ENCODE peak calls at places on chromosomes 2 and 18, in seven cellular contexts. S is transverse colon; O is adrenal gland; G is mesenchymal stem cell; E is adipocyte; U is effector memory CD4-positive, alpha-beta T cell; N is ascending aorta. Y is an unnamed sample.

GRCh38 chr2:10868465-10869314 is 43.0 kb upstream of the KCNF1 start:
- DNase-seq in E (peak; percentile 58), G (peak; percentile 83), O (no peak), N (no peak), S (no peak), U (no peak), Y (peak; percentile 98)

GRCh38 chr2:233114421-233114861 is 54.3 kb downstream of the INPP5D start:
- DNase-seq in U (no peak), G (no peak), N (peak; percentile 34), O (no peak), E (no peak), S (no peak), Y (no peak)

GRCh38 chr2:218832520-218832919 is 917 bp upstream of the PRKAG3 start:
- DNase-seq in E (no peak), G (no peak), U (no peak), O (no peak), S (no peak), N (peak; percentile 87), Y (peak; percentile 85)

GRCh38 chr18:37967261-37967660 is 401.7 kb upstream of the CELF4 start:
- DNase-seq in O (no peak), G (no peak), U (no peak), N (no peak), E (no peak), S (no peak), Y (no peak)

GRCh38 chr2:61536086-61536722 is 2.0 kb downstream of the XPO1 start:
- DNase-seq in U (no peak), S (no peak), G (peak; percentile 66), O (no peak), N (no peak), E (peak; percentile 61), Y (peak; percentile 89)

GRCh38 chr2:222440670-222441422 is 16.5 kb downstream of the SGPP2 start:
- DNase-seq in S (no peak), U (no peak), E (peak; percentile 85), G (peak; percentile 91), O (peak; percentile 89), N (no peak), Y (peak; percentile 73)

GRCh38 chr2:105990624-105991023 is 203.5 kb downstream of the UXS1 start:
- DNase-seq in S (no peak), N (no peak), E (no peak), G (no peak), U (no peak), O (no peak), Y (no peak)

GRCh38 chr18:36302676-36303075 is 5.2 kb downstream of the FHOD3 start:
- DNase-seq in S (no peak), G (peak; percentile 30), U (no peak), O (no peak), E (peak; percentile 39), N (no peak), Y (no peak)

GRCh38 chr18:39487932-39488331 is 1922.3 kb upstream of the CELF4 start:
- DNase-seq in G (no peak), E (no peak), O (no peak), N (no peak), S (no peak), U (no peak), Y (no peak)

GRCh38 chr2:31523871-31524492 is 56.8 kb downstream of the SRD5A2 start:
- DNase-seq in G (peak; percentile 46), N (no peak), O (peak; percentile 62), E (peak; percentile 87), S (peak; percentile 49), U (peak; percentile 16), Y (peak; percentile 14)

GRCh38 chr18:52046842-52047241 is 293.2 kb upstream of the DCC start:
- DNase-seq in N (no peak), G (no peak), S (no peak), U (no peak), E (no peak), O (no peak), Y (no peak)

GRCh38 chr2:119455066-119455718 is 23.5 kb downstream of the TMEM37 start:
- DNase-seq in N (no peak), O (peak; percentile 62), U (no peak), S (no peak), G (no peak), E (no peak), Y (no peak)

GRCh38 chr2:119449526-119449925 is 17.9 kb downstream of the TMEM37 start:
- DNase-seq in S (no peak), O (no peak), E (no peak), U (no peak), G (no peak), N (no peak), Y (no peak)

GRCh38 chr2:119453972-119454593 is 22.4 kb downstream of the TMEM37 start:
- DNase-seq in N (no peak), S (no peak), E (no peak), O (no peak), G (no peak), U (no peak), Y (no peak)

GRCh38 chr2:119448427-119449141 is 16.9 kb downstream of the TMEM37 start:
- DNase-seq in G (no peak), S (no peak), O (no peak), N (no peak), E (no peak), U (no peak), Y (no peak)

GRCh38 chr2:119451336-119452050 is 19.8 kb downstream of the TMEM37 start:
- DNase-seq in U (no peak), S (no peak), E (no peak), G (no peak), N (no peak), O (no peak), Y (no peak)
- H3K27me3 ChIP-seq in U (no peaks in the 10 kb centered on the region), S (no peaks in the 10 kb centered on the region), E (peaks cover 68% of the 10 kb centered on the region), G (peaks cover 70% of the 10 kb centered on the region), N (peaks cover 2% of the 10 kb centered on the region), O (no peaks in the 10 kb centered on the region), Y (no peaks in the 10 kb centered on the region)

DNA sequence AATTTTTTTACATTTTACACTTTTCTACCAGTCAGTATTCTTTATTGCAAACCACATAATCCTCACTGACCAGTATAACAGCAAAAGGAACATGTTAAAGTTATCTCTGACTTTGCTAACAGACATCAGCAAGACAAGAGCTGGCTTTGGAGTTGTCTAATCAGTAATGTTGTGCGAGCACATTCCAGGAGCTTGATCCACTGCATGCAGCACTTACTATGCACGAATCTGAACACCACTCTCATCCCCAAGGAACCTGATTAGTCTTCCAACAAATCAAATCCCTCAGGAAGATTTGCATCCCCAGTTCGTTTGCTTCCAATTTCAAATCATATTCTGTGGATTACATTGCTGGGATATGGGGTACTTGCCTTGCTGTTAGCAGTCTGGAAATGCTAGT is 269.3 kb upstream of the EPC2 start:
- DNase-seq in G (no peak), S (no peak), N (no peak), O (no peak), U (no peak), E (peak; percentile 19), Y (no peak)
- H3K27me3 ChIP-seq in G (no peaks in the 10 kb centered on the region), S (no peaks in the 10 kb centered on the region), N (no peaks in the 10 kb centered on the region), O (no peaks in the 10 kb centered on the region), U (no peaks in the 10 kb centered on the region), E (no peaks in the 10 kb centered on the region), Y (no peaks in the 10 kb centered on the region)

GRCh38 chr2:231037202-231037730 is at the start of gene C2orf72:
- DNase-seq in U (no peak), S (no peak), E (peak; percentile 40), N (no peak), O (no peak), G (no peak), Y (peak; percentile 25)

GRCh38 chr2:231039821-231040364 is 2.6 kb downstream of the C2orf72 start:
- DNase-seq in S (no peak), G (no peak), U (no peak), O (no peak), E (no peak), N (no peak), Y (no peak)

GRCh38 chr2:231037731-231038482 is 584 bp downstream of the C2orf72 start:
- DNase-seq in G (no peak), O (no peak), U (no peak), N (no peak), S (peak; percentile 44), E (peak; percentile 54), Y (peak; percentile 32)

GRCh38 chr2:231039294-231039664 is 2.0 kb downstream of the C2orf72 start:
- DNase-seq in N (no peak), U (no peak), S (no peak), G (no peak), E (no peak), O (no peak), Y (no peak)

DNA sequence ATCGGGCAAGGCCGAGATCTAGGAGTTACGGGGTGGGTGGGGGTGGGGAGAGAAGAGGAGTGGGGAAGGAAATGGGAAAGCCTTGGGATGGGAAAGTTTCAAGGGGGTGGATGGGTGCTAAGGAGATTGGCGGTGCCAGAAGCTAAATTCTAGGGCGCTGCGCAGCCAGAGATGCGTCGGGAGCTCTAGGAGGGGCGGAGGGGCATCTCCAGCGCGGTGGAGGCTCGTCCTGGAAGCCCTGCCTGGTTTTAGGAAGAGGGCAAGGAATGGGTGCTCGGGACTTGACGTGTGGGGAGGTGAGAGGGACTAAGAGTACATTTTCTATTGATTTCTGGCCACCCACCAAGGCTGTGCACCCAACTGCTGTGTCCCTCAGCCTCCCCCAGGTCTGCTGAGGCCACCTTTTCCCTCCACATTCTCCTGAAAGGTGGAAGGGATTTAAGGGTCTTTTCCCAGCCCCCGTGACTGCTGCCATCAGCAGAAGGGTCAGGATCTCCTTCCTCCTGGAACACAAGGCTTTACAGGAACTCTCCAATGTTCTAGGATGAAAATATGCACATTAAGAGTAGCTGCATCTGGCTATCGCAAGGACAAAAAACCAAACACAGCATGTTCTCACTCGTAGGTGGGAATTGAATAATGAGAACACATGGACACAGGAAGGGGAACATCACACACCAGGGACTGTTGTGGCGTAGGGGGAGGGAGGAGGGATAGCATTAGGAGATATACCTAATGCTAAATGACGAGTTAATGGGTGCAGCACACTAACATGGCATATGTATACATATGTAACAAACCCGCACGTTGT is 1.4 kb downstream of the C2orf72 start:
- DNase-seq in N (no peak), U (no peak), G (no peak), S (no peak), O (no peak), E (no peak), Y (no peak)
- H3K27me3 ChIP-seq in N (peaks cover 3% of the 10 kb centered on the region), U (peaks cover 33% of the 10 kb centered on the region), G (peaks cover 86% of the 10 kb centered on the region), S (peaks cover 49% of the 10 kb centered on the region), O (peaks cover 26% of the 10 kb centered on the region), E (peaks cover 62% of the 10 kb centered on the region), Y (peaks cover 18% of the 10 kb centered on the region)

GRCh38 chr2:176751314-176751713 is 461.3 kb upstream of the HNRNPA3 start:
- DNase-seq in E (no peak), N (no peak), O (no peak), U (no peak), S (no peak), G (no peak), Y (no peak)

GRCh38 chr2:176753205-176753604 is 459.4 kb upstream of the HNRNPA3 start:
- DNase-seq in E (no peak), O (no peak), N (no peak), S (no peak), U (no peak), G (no peak), Y (no peak)

GRCh38 chr2:176753752-176754474 is 458.7 kb upstream of the HNRNPA3 start:
- DNase-seq in S (no peak), O (no peak), U (no peak), N (peak; percentile 63), G (no peak), E (no peak), Y (peak; percentile 67)

GRCh38 chr2:176751828-176752227 is 460.8 kb upstream of the HNRNPA3 start:
- DNase-seq in S (no peak), G (no peak), N (no peak), E (no peak), U (no peak), O (no peak), Y (no peak)

DNA sequence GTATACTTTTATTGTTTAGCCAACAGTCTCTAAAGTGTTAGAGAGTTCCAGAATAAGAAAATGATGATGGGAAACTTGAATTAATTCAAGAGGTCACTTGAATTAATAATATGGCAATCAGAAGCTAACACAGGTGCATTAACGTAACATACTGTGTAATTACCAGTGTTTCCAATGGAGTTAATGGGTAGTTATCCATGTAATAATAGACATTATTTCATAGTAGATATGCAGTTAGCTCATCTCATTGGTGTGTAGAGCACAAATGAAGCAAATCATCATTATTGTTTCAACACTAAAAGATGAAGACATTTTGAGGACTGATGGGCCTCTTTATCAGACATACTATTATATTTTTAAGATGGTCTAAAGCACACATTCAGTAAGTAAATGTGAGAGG is 460.3 kb upstream of the HNRNPA3 start:
- DNase-seq in E (no peak), S (no peak), N (no peak), U (no peak), O (no peak), G (no peak), Y (no peak)
- H3K27me3 ChIP-seq in E (no peaks in the 10 kb centered on the region), S (no peaks in the 10 kb centered on the region), N (no peaks in the 10 kb centered on the region), U (no peaks in the 10 kb centered on the region), O (no peaks in the 10 kb centered on the region), G (no peaks in the 10 kb centered on the region), Y (no peaks in the 10 kb centered on the region)